ENCODE peak calls at places on chromosomes 16 and 17, in seven cellular contexts. One of them, this sample, is unnamed.

GRCh38 chr16:705748-706188 is at the start of gene FBXL16:
- DNase-seq in OCI-LY7: peak
- DNase-seq in stimulated activated CD8-positive, alpha-beta memory T cell treated with anti-CD3 and anti-CD28 coated beads, Interleukin-7, amount 100 ng/mL, for 1 hour: no peak
- DNase-seq in astrocyte of the hippocampus: peak
- DNase-seq in activated naive CD4-positive, alpha-beta T cell treated with anti-CD3 and anti-CD28 coated beads for 36 hours: no peak
- DNase-seq in hepatocyte: no peak
- DNase-seq in type B pancreatic cell: no peak
- DNase-seq in this sample: no peak

GRCh38 chr17:4154201-4154600 is 11.2 kb downstream of the CYB5D2 start:
- DNase-seq in OCI-LY7: no peak
- DNase-seq in activated naive CD4-positive, alpha-beta T cell treated with anti-CD3 and anti-CD28 coated beads for 36 hours: no peak
- DNase-seq in type B pancreatic cell: no peak
- DNase-seq in hepatocyte: no peak
- DNase-seq in stimulated activated CD8-positive, alpha-beta memory T cell treated with anti-CD3 and anti-CD28 coated beads, Interleukin-7, amount 100 ng/mL, for 1 hour: no peak
- DNase-seq in astrocyte of the hippocampus: no peak
- DNase-seq in this sample: no peak

GRCh38 chr16:28192811-28193529 is 18.8 kb downstream of the XPO6 start:
- DNase-seq in type B pancreatic cell: no peak
- DNase-seq in OCI-LY7: peak
- DNase-seq in activated naive CD4-positive, alpha-beta T cell treated with anti-CD3 and anti-CD28 coated beads for 36 hours: peak
- DNase-seq in astrocyte of the hippocampus: no peak
- DNase-seq in hepatocyte: no peak
- DNase-seq in stimulated activated CD8-positive, alpha-beta memory T cell treated with anti-CD3 and anti-CD28 coated beads, Interleukin-7, amount 100 ng/mL, for 1 hour: peak
- DNase-seq in this sample: no peak

GRCh38 chr16:67456383-67457140 is 24.4 kb downstream of the ATP6V0D1 start:
- DNase-seq in astrocyte of the hippocampus: peak
- DNase-seq in hepatocyte: no peak
- DNase-seq in OCI-LY7: no peak
- DNase-seq in stimulated activated CD8-positive, alpha-beta memory T cell treated with anti-CD3 and anti-CD28 coated beads, Interleukin-7, amount 100 ng/mL, for 1 hour: no peak
- DNase-seq in activated naive CD4-positive, alpha-beta T cell treated with anti-CD3 and anti-CD28 coated beads for 36 hours: no peak
- DNase-seq in type B pancreatic cell: no peak
- DNase-seq in this sample: no peak

GRCh38 chr17:21209511-21210175 is 4.3 kb downstream of the TMEM11 start:
- DNase-seq in hepatocyte: no peak
- DNase-seq in OCI-LY7: no peak
- DNase-seq in astrocyte of the hippocampus: no peak
- DNase-seq in type B pancreatic cell: no peak
- DNase-seq in activated naive CD4-positive, alpha-beta T cell treated with anti-CD3 and anti-CD28 coated beads for 36 hours: no peak
- DNase-seq in stimulated activated CD8-positive, alpha-beta memory T cell treated with anti-CD3 and anti-CD28 coated beads, Interleukin-7, amount 100 ng/mL, for 1 hour: no peak
- DNase-seq in this sample: peak

GRCh38 chr16:23423496-23424049 is 29.4 kb downstream of the COG7 start:
- DNase-seq in type B pancreatic cell: no peak
- DNase-seq in astrocyte of the hippocampus: peak
- DNase-seq in hepatocyte: peak
- DNase-seq in OCI-LY7: no peak
- DNase-seq in stimulated activated CD8-positive, alpha-beta memory T cell treated with anti-CD3 and anti-CD28 coated beads, Interleukin-7, amount 100 ng/mL, for 1 hour: no peak
- DNase-seq in activated naive CD4-positive, alpha-beta T cell treated with anti-CD3 and anti-CD28 coated beads for 36 hours: no peak
- DNase-seq in this sample: no peak

GRCh38 chr17:17710728-17711541 is 29.7 kb downstream of the RAI1 start:
- DNase-seq in OCI-LY7: no peak
- DNase-seq in stimulated activated CD8-positive, alpha-beta memory T cell treated with anti-CD3 and anti-CD28 coated beads, Interleukin-7, amount 100 ng/mL, for 1 hour: no peak
- DNase-seq in hepatocyte: peak
- DNase-seq in activated naive CD4-positive, alpha-beta T cell treated with anti-CD3 and anti-CD28 coated beads for 36 hours: no peak
- DNase-seq in type B pancreatic cell: no peak
- DNase-seq in astrocyte of the hippocampus: peak
- DNase-seq in this sample: no peak

GRCh38 chr17:68238894-68239293 is 8.9 kb upstream of the AMZ2 start:
- DNase-seq in astrocyte of the hippocampus: no peak
- DNase-seq in stimulated activated CD8-positive, alpha-beta memory T cell treated with anti-CD3 and anti-CD28 coated beads, Interleukin-7, amount 100 ng/mL, for 1 hour: no peak
- DNase-seq in activated naive CD4-positive, alpha-beta T cell treated with anti-CD3 and anti-CD28 coated beads for 36 hours: peak
- DNase-seq in OCI-LY7: peak
- DNase-seq in hepatocyte: no peak
- DNase-seq in type B pancreatic cell: no peak
- DNase-seq in this sample: no peak

GRCh38 chr16:66052745-66053144 is 313.7 kb upstream of the CDH5 start:
- DNase-seq in OCI-LY7: no peak
- DNase-seq in type B pancreatic cell: no peak
- DNase-seq in activated naive CD4-positive, alpha-beta T cell treated with anti-CD3 and anti-CD28 coated beads for 36 hours: no peak
- DNase-seq in stimulated activated CD8-positive, alpha-beta memory T cell treated with anti-CD3 and anti-CD28 coated beads, Interleukin-7, amount 100 ng/mL, for 1 hour: no peak
- DNase-seq in astrocyte of the hippocampus: no peak
- DNase-seq in hepatocyte: no peak
- DNase-seq in this sample: no peak

GRCh38 chr16:69443809-69444611 is 19.6 kb downstream of the CYB5B start:
- DNase-seq in astrocyte of the hippocampus: peak
- DNase-seq in stimulated activated CD8-positive, alpha-beta memory T cell treated with anti-CD3 and anti-CD28 coated beads, Interleukin-7, amount 100 ng/mL, for 1 hour: no peak
- DNase-seq in hepatocyte: no peak
- DNase-seq in activated naive CD4-positive, alpha-beta T cell treated with anti-CD3 and anti-CD28 coated beads for 36 hours: peak
- DNase-seq in OCI-LY7: no peak
- DNase-seq in type B pancreatic cell: no peak
- DNase-seq in this sample: no peak

GRCh38 chr17:78406396-78406795 is 27.9 kb downstream of the PGS1 start:
- DNase-seq in stimulated activated CD8-positive, alpha-beta memory T cell treated with anti-CD3 and anti-CD28 coated beads, Interleukin-7, amount 100 ng/mL, for 1 hour: no peak
- DNase-seq in hepatocyte: no peak
- DNase-seq in type B pancreatic cell: no peak
- DNase-seq in activated naive CD4-positive, alpha-beta T cell treated with anti-CD3 and anti-CD28 coated beads for 36 hours: no peak
- DNase-seq in astrocyte of the hippocampus: no peak
- DNase-seq in OCI-LY7: no peak
- DNase-seq in this sample: no peak

GRCh38 chr16:177394-177822 is 928 bp downstream of the HBA1 start:
- DNase-seq in astrocyte of the hippocampus: no peak
- DNase-seq in type B pancreatic cell: no peak
- DNase-seq in hepatocyte: peak
- DNase-seq in activated naive CD4-positive, alpha-beta T cell treated with anti-CD3 and anti-CD28 coated beads for 36 hours: no peak
- DNase-seq in stimulated activated CD8-positive, alpha-beta memory T cell treated with anti-CD3 and anti-CD28 coated beads, Interleukin-7, amount 100 ng/mL, for 1 hour: no peak
- DNase-seq in OCI-LY7: no peak
- DNase-seq in this sample: no peak

GRCh38 chr16:87724490-87725291 is 41.1 kb downstream of the KLHDC4 start:
- DNase-seq in OCI-LY7: peak
- DNase-seq in astrocyte of the hippocampus: no peak
- DNase-seq in stimulated activated CD8-positive, alpha-beta memory T cell treated with anti-CD3 and anti-CD28 coated beads, Interleukin-7, amount 100 ng/mL, for 1 hour: no peak
- DNase-seq in type B pancreatic cell: no peak
- DNase-seq in hepatocyte: no peak
- DNase-seq in activated naive CD4-positive, alpha-beta T cell treated with anti-CD3 and anti-CD28 coated beads for 36 hours: no peak
- DNase-seq in this sample: no peak